ENCODE peak calls at places on chromosomes 13 and 19, in ten cellular contexts. One of them, this sample, is unnamed.

GRCh38 chr13:78881746-78882145 is 222.8 kb upstream of the OBI1 start:
- DNase-seq in stimulated activated CD8-positive, alpha-beta memory T cell treated with anti-CD3 and anti-CD28 coated beads, Interleukin-2, amount 100 ng/mL, for 1 hour: no peak
- DNase-seq in stimulated activated CD4-positive, alpha-beta T cell treated with anti-CD3 and anti-CD28 coated beads, TNF-alpha, amount 100 ng/mL, for 24 hours: no peak
- DNase-seq in cardiac fibroblast: no peak
- DNase-seq in left colon: no peak
- DNase-seq in NCI-H1048: no peak
- DNase-seq in AG10803: no peak
- DNase-seq in activated T-helper 1 cell treated with Interleukin-2 at 50 U/mL for 16 hours: no peak
- DNase-seq in stimulated activated naive CD4-positive, alpha-beta T cell treated with Interleukin-2 at 50 U/mL for 16 hours: no peak
- DNase-seq in non-pigmented ciliary epithelial cell: no peak
- DNase-seq in this sample: no peak

GRCh38 chr13:33207616-33207964 is 78.0 kb downstream of the STARD13 start:
- DNase-seq in stimulated activated CD8-positive, alpha-beta memory T cell treated with anti-CD3 and anti-CD28 coated beads, Interleukin-2, amount 100 ng/mL, for 1 hour: no peak
- DNase-seq in stimulated activated CD4-positive, alpha-beta T cell treated with anti-CD3 and anti-CD28 coated beads, TNF-alpha, amount 100 ng/mL, for 24 hours: no peak
- DNase-seq in cardiac fibroblast: peak; percentile 94
- DNase-seq in left colon: peak; percentile 45
- DNase-seq in NCI-H1048: no peak
- DNase-seq in AG10803: peak; percentile 97
- DNase-seq in activated T-helper 1 cell treated with Interleukin-2 at 50 U/mL for 16 hours: no peak
- DNase-seq in stimulated activated naive CD4-positive, alpha-beta T cell treated with Interleukin-2 at 50 U/mL for 16 hours: no peak
- DNase-seq in non-pigmented ciliary epithelial cell: no peak
- DNase-seq in this sample: no peak

GRCh38 chr19:54552913-54553310 is 20.7 kb upstream of the LILRA2 start:
- DNase-seq in stimulated activated CD8-positive, alpha-beta memory T cell treated with anti-CD3 and anti-CD28 coated beads, Interleukin-2, amount 100 ng/mL, for 1 hour: no peak
- DNase-seq in stimulated activated CD4-positive, alpha-beta T cell treated with anti-CD3 and anti-CD28 coated beads, TNF-alpha, amount 100 ng/mL, for 24 hours: no peak
- DNase-seq in cardiac fibroblast: no peak
- DNase-seq in left colon: no peak
- DNase-seq in NCI-H1048: no peak
- DNase-seq in AG10803: no peak
- DNase-seq in activated T-helper 1 cell treated with Interleukin-2 at 50 U/mL for 16 hours: no peak
- DNase-seq in stimulated activated naive CD4-positive, alpha-beta T cell treated with Interleukin-2 at 50 U/mL for 16 hours: no peak
- DNase-seq in non-pigmented ciliary epithelial cell: no peak
- DNase-seq in this sample: no peak

GRCh38 chr13:40657307-40657706 is 9.1 kb downstream of the FOXO1 start:
- DNase-seq in stimulated activated CD8-positive, alpha-beta memory T cell treated with anti-CD3 and anti-CD28 coated beads, Interleukin-2, amount 100 ng/mL, for 1 hour: no peak
- DNase-seq in stimulated activated CD4-positive, alpha-beta T cell treated with anti-CD3 and anti-CD28 coated beads, TNF-alpha, amount 100 ng/mL, for 24 hours: no peak
- DNase-seq in cardiac fibroblast: no peak
- DNase-seq in left colon: no peak
- DNase-seq in NCI-H1048: no peak
- DNase-seq in AG10803: no peak
- DNase-seq in activated T-helper 1 cell treated with Interleukin-2 at 50 U/mL for 16 hours: no peak
- DNase-seq in stimulated activated naive CD4-positive, alpha-beta T cell treated with Interleukin-2 at 50 U/mL for 16 hours: no peak
- DNase-seq in non-pigmented ciliary epithelial cell: no peak
- DNase-seq in this sample: no peak

GRCh38 chr19:35061583-35062373 is 20.3 kb downstream of the HPN start:
- DNase-seq in stimulated activated CD8-positive, alpha-beta memory T cell treated with anti-CD3 and anti-CD28 coated beads, Interleukin-2, amount 100 ng/mL, for 1 hour: no peak
- DNase-seq in stimulated activated CD4-positive, alpha-beta T cell treated with anti-CD3 and anti-CD28 coated beads, TNF-alpha, amount 100 ng/mL, for 24 hours: no peak
- DNase-seq in cardiac fibroblast: no peak
- DNase-seq in left colon: no peak
- DNase-seq in NCI-H1048: no peak
- DNase-seq in AG10803: peak; percentile 42
- DNase-seq in activated T-helper 1 cell treated with Interleukin-2 at 50 U/mL for 16 hours: no peak
- DNase-seq in stimulated activated naive CD4-positive, alpha-beta T cell treated with Interleukin-2 at 50 U/mL for 16 hours: no peak
- DNase-seq in non-pigmented ciliary epithelial cell: no peak
- DNase-seq in this sample: no peak

GRCh38 chr19:12448808-12449207 is 8.0 kb upstream of the ZNF443 start:
- DNase-seq in stimulated activated CD8-positive, alpha-beta memory T cell treated with anti-CD3 and anti-CD28 coated beads, Interleukin-2, amount 100 ng/mL, for 1 hour: no peak
- DNase-seq in stimulated activated CD4-positive, alpha-beta T cell treated with anti-CD3 and anti-CD28 coated beads, TNF-alpha, amount 100 ng/mL, for 24 hours: no peak
- DNase-seq in cardiac fibroblast: no peak
- DNase-seq in left colon: no peak
- DNase-seq in NCI-H1048: no peak
- DNase-seq in AG10803: no peak
- DNase-seq in activated T-helper 1 cell treated with Interleukin-2 at 50 U/mL for 16 hours: no peak
- DNase-seq in stimulated activated naive CD4-positive, alpha-beta T cell treated with Interleukin-2 at 50 U/mL for 16 hours: no peak
- DNase-seq in non-pigmented ciliary epithelial cell: no peak
- DNase-seq in this sample: no peak

GRCh38 chr13:113157206-113157928 is 1.1 kb upstream of the PROZ start:
- DNase-seq in stimulated activated CD8-positive, alpha-beta memory T cell treated with anti-CD3 and anti-CD28 coated beads, Interleukin-2, amount 100 ng/mL, for 1 hour: no peak
- DNase-seq in stimulated activated CD4-positive, alpha-beta T cell treated with anti-CD3 and anti-CD28 coated beads, TNF-alpha, amount 100 ng/mL, for 24 hours: no peak
- DNase-seq in cardiac fibroblast: peak; percentile 9
- DNase-seq in left colon: no peak
- DNase-seq in NCI-H1048: no peak
- DNase-seq in AG10803: no peak
- DNase-seq in activated T-helper 1 cell treated with Interleukin-2 at 50 U/mL for 16 hours: no peak
- DNase-seq in stimulated activated naive CD4-positive, alpha-beta T cell treated with Interleukin-2 at 50 U/mL for 16 hours: no peak
- DNase-seq in non-pigmented ciliary epithelial cell: no peak
- DNase-seq in this sample: no peak

GRCh38 chr13:45847554-45848224 is 3.9 kb downstream of the SIAH3 start:
- DNase-seq in stimulated activated CD8-positive, alpha-beta memory T cell treated with anti-CD3 and anti-CD28 coated beads, Interleukin-2, amount 100 ng/mL, for 1 hour: no peak
- DNase-seq in stimulated activated CD4-positive, alpha-beta T cell treated with anti-CD3 and anti-CD28 coated beads, TNF-alpha, amount 100 ng/mL, for 24 hours: no peak
- DNase-seq in cardiac fibroblast: no peak
- DNase-seq in left colon: peak; percentile 33
- DNase-seq in NCI-H1048: no peak
- DNase-seq in AG10803: no peak
- DNase-seq in activated T-helper 1 cell treated with Interleukin-2 at 50 U/mL for 16 hours: peak; percentile 22
- DNase-seq in stimulated activated naive CD4-positive, alpha-beta T cell treated with Interleukin-2 at 50 U/mL for 16 hours: no peak
- DNase-seq in non-pigmented ciliary epithelial cell: peak; percentile 30
- DNase-seq in this sample: no peak

GRCh38 chr19:12166596-12166995 is 3.7 kb downstream of the ZNF136 start:
- DNase-seq in stimulated activated CD8-positive, alpha-beta memory T cell treated with anti-CD3 and anti-CD28 coated beads, Interleukin-2, amount 100 ng/mL, for 1 hour: no peak
- DNase-seq in stimulated activated CD4-positive, alpha-beta T cell treated with anti-CD3 and anti-CD28 coated beads, TNF-alpha, amount 100 ng/mL, for 24 hours: no peak
- DNase-seq in cardiac fibroblast: peak; percentile 21
- DNase-seq in left colon: no peak
- DNase-seq in NCI-H1048: no peak
- DNase-seq in AG10803: peak; percentile 8
- DNase-seq in activated T-helper 1 cell treated with Interleukin-2 at 50 U/mL for 16 hours: no peak
- DNase-seq in stimulated activated naive CD4-positive, alpha-beta T cell treated with Interleukin-2 at 50 U/mL for 16 hours: no peak
- DNase-seq in non-pigmented ciliary epithelial cell: no peak
- DNase-seq in this sample: no peak